ENCODE peak calls at places on chromosomes 13 and 19, in six cellular contexts. One of them, this sample, is unnamed.

GRCh38 chr13:18949970-18950369 is 231.7 kb downstream of the TUBA3C start:
- DNase-seq in vagina: no peak
- DNase-seq in neural progenitor cell: no peak
- DNase-seq in cardiac fibroblast: no peak
- DNase-seq in heart left ventricle: peak; percentile 4
- DNase-seq in lower lobe of right lung: no peak
- DNase-seq in this sample: no peak

GRCh38 chr13:45296259-45296658 is 44.7 kb downstream of the TPT1 start:
- DNase-seq in vagina: no peak
- DNase-seq in neural progenitor cell: no peak
- DNase-seq in cardiac fibroblast: peak; percentile 46
- DNase-seq in heart left ventricle: no peak
- DNase-seq in lower lobe of right lung: no peak
- DNase-seq in this sample: no peak

GRCh38 chr19:34184880-34185491 is 12.7 kb downstream of the LSM14A start:
- DNase-seq in vagina: no peak
- DNase-seq in neural progenitor cell: no peak
- DNase-seq in cardiac fibroblast: peak; percentile 28
- DNase-seq in heart left ventricle: no peak
- DNase-seq in lower lobe of right lung: no peak
- DNase-seq in this sample: peak; percentile 32

GRCh38 chr19:2759965-2760364 is 20.1 kb upstream of the SLC39A3 start:
- DNase-seq in vagina: no peak
- DNase-seq in neural progenitor cell: no peak
- DNase-seq in cardiac fibroblast: no peak
- DNase-seq in heart left ventricle: no peak
- DNase-seq in lower lobe of right lung: no peak
- DNase-seq in this sample: no peak

GRCh38 chr13:39935155-39935554 is 279.7 kb downstream of the COG6 start:
- DNase-seq in vagina: no peak
- DNase-seq in neural progenitor cell: no peak
- DNase-seq in cardiac fibroblast: no peak
- DNase-seq in heart left ventricle: no peak
- DNase-seq in lower lobe of right lung: no peak
- DNase-seq in this sample: no peak

GRCh38 chr19:19642506-19643157 is 825 bp downstream of the GMIP start:
- DNase-seq in vagina: no peak
- DNase-seq in neural progenitor cell: peak; percentile 26
- DNase-seq in cardiac fibroblast: peak; percentile 9
- DNase-seq in heart left ventricle: no peak
- DNase-seq in lower lobe of right lung: no peak
- DNase-seq in this sample: no peak

GRCh38 chr13:113452942-113453901 is at the start of gene ADPRHL1:
- DNase-seq in vagina: no peak
- DNase-seq in neural progenitor cell: no peak
- DNase-seq in cardiac fibroblast: no peak
- DNase-seq in heart left ventricle: peak; percentile 73
- DNase-seq in lower lobe of right lung: no peak
- DNase-seq in this sample: no peak

GRCh38 chr19:17948474-17948966 is 15.7 kb downstream of the CCDC124 start:
- DNase-seq in vagina: no peak
- DNase-seq in neural progenitor cell: no peak
- DNase-seq in cardiac fibroblast: no peak
- DNase-seq in heart left ventricle: no peak
- DNase-seq in lower lobe of right lung: no peak
- DNase-seq in this sample: no peak

GRCh38 chr13:90070362-90070761 is 1277.1 kb upstream of the MIR17HG start:
- DNase-seq in vagina: no peak
- DNase-seq in neural progenitor cell: no peak
- DNase-seq in cardiac fibroblast: no peak
- DNase-seq in heart left ventricle: no peak
- DNase-seq in lower lobe of right lung: no peak
- DNase-seq in this sample: no peak

GRCh38 chr13:29679357-29680050 is 84.0 kb upstream of the SLC7A1 start:
- DNase-seq in vagina: no peak
- DNase-seq in neural progenitor cell: no peak
- DNase-seq in cardiac fibroblast: no peak
- DNase-seq in heart left ventricle: peak; percentile 57
- DNase-seq in lower lobe of right lung: no peak
- DNase-seq in this sample: no peak

GRCh38 chr19:14550201-14550754 is 20.9 kb downstream of the TECR start:
- DNase-seq in vagina: no peak
- DNase-seq in neural progenitor cell: no peak
- DNase-seq in cardiac fibroblast: no peak
- DNase-seq in heart left ventricle: no peak
- DNase-seq in lower lobe of right lung: no peak
- DNase-seq in this sample: peak; percentile 11

GRCh38 chr13:97616385-97616784 is 182.4 kb downstream of the RAP2A start:
- DNase-seq in vagina: no peak
- DNase-seq in neural progenitor cell: no peak
- DNase-seq in cardiac fibroblast: no peak
- DNase-seq in heart left ventricle: no peak
- DNase-seq in lower lobe of right lung: no peak
- DNase-seq in this sample: no peak

GRCh38 chr13:114072421-114072820 is 60.0 kb downstream of the RASA3 start:
- DNase-seq in vagina: no peak
- DNase-seq in neural progenitor cell: no peak
- DNase-seq in cardiac fibroblast: no peak
- DNase-seq in heart left ventricle: no peak
- DNase-seq in lower lobe of right lung: no peak
- DNase-seq in this sample: no peak

GRCh38 chr13:78601124-78601885 is 2.0 kb downstream of the POU4F1 start:
- DNase-seq in vagina: no peak
- DNase-seq in neural progenitor cell: peak; percentile 71
- DNase-seq in cardiac fibroblast: no peak
- DNase-seq in heart left ventricle: no peak
- DNase-seq in lower lobe of right lung: no peak
- DNase-seq in this sample: peak; percentile 37

GRCh38 chr13:40129467-40129866 is 474.0 kb downstream of the COG6 start:
- DNase-seq in vagina: no peak
- DNase-seq in neural progenitor cell: no peak
- DNase-seq in cardiac fibroblast: no peak
- DNase-seq in heart left ventricle: no peak
- DNase-seq in lower lobe of right lung: no peak
- DNase-seq in this sample: no peak

GRCh38 chr19:56966225-56966696 is 125.7 kb upstream of the PEG3 start:
- DNase-seq in vagina: no peak
- DNase-seq in neural progenitor cell: no peak
- DNase-seq in cardiac fibroblast: no peak
- DNase-seq in heart left ventricle: no peak
- DNase-seq in lower lobe of right lung: no peak
- DNase-seq in this sample: no peak

GRCh38 chr13:89554801-89555200 is 1792.7 kb upstream of the MIR17HG start:
- DNase-seq in vagina: no peak
- DNase-seq in neural progenitor cell: no peak
- DNase-seq in cardiac fibroblast: no peak
- DNase-seq in heart left ventricle: no peak
- DNase-seq in lower lobe of right lung: no peak
- DNase-seq in this sample: no peak

DNA sequence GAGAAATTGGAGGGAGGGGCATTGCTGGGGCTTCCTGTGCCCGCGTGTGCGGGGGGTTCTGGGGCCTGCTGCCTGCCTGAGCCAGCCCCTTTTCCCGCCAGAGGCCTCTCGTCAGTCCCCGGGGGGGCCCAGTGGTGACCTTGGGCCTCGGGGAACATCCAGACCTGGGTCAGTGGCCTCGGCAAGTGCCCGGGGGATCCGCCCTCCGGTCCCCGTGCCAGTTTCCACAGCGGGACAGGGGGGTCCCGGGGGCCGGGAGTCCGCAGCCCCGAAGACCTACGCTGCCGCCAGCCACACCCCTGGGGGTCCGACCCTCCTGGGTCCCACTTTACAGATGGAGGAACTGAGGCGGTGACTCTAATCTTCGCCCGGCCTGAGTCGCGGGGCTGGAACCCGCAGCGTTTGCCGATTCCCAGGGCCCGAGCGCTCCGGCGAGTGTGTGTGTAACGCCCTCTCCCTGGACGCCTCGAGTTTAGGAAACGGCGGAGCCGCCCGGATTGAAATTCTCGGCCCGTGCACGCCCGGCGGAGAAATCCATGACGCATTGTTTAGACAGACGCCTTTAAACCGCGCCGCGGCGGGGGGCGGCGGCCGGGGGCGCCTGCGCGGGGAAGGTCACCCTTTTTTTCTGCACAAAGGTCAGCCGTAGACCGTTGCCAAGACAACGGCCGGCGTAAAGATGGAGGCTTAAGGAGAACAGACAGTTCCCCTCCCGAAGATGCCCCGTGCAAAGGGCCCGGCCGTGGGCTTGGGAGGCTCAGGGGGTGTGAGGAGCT is 39.3 kb downstream of the EFNA2 start:
- DNase-seq in vagina: no peak
- DNase-seq in neural progenitor cell: no peak
- DNase-seq in cardiac fibroblast: peak; percentile 79
- DNase-seq in heart left ventricle: no peak
- DNase-seq in lower lobe of right lung: peak; percentile 56
- DNase-seq in this sample: peak; percentile 84
- H3K4me3 ChIP-seq in vagina: peak overlapping the region; percentile 40
- H3K4me3 ChIP-seq in neural progenitor cell: no peak overlapping the region
- H3K4me3 ChIP-seq in cardiac fibroblast: peak overlapping the region; percentile 34
- H3K4me3 ChIP-seq in heart left ventricle: no peak overlapping the region
- H3K4me3 ChIP-seq in lower lobe of right lung: peak overlapping the region; percentile 39
- H3K4me3 ChIP-seq in this sample: peak overlapping the region; percentile 19

DNA sequence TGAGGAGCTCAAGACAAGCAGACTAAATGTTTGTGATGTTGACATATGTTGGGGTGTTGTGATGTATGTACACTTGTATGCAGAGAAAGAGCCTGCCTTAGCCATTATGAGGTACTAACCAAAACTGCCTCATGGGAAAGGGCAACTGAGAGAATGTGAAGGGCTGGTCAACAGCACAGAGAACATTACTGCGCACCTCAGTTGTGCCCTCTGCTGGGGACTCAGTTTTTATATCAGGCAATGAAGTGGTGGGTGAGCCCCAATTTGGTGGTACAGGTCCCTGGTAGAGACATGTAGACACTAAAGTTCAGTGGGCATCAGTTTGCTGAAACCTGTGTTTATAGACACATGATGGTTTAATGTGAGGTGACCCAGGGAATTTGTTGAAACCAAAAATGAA is 286.9 kb downstream of the DCT start:
- DNase-seq in vagina: no peak
- DNase-seq in neural progenitor cell: peak; percentile 67
- DNase-seq in cardiac fibroblast: peak; percentile 47
- DNase-seq in heart left ventricle: no peak
- DNase-seq in lower lobe of right lung: no peak
- DNase-seq in this sample: peak; percentile 30
- TF ChIP-seq CTCF in vagina: no peak
- TF ChIP-seq CTCF in neural progenitor cell: peak; percentile 76
- TF ChIP-seq CTCF in cardiac fibroblast: peak; percentile 47
- TF ChIP-seq CTCF in heart left ventricle: no peak
- TF ChIP-seq CTCF in lower lobe of right lung: peak; percentile 42
- TF ChIP-seq CTCF in this sample: peak; percentile 47

GRCh38 chr19:13207237-13208130 is 57.3 kb downstream of the IER2 start:
- DNase-seq in vagina: no peak
- DNase-seq in neural progenitor cell: peak; percentile 45
- DNase-seq in cardiac fibroblast: peak; percentile 11
- DNase-seq in heart left ventricle: peak; percentile 76
- DNase-seq in lower lobe of right lung: peak; percentile 55
- DNase-seq in this sample: peak; percentile 35
- H3K4me3 ChIP-seq in vagina: peak overlapping the region; percentile 60
- H3K4me3 ChIP-seq in neural progenitor cell: no peak overlapping the region
- H3K4me3 ChIP-seq in cardiac fibroblast: peak overlapping the region; percentile 30
- H3K4me3 ChIP-seq in heart left ventricle: no peak overlapping the region
- H3K4me3 ChIP-seq in lower lobe of right lung: peak overlapping the region; percentile 56
- H3K4me3 ChIP-seq in this sample: no peak overlapping the region

GRCh38 chr19:38073806-38074685 is 150.0 kb downstream of the DPF1 start:
- DNase-seq in vagina: no peak
- DNase-seq in neural progenitor cell: peak; percentile 90
- DNase-seq in cardiac fibroblast: no peak
- DNase-seq in heart left ventricle: no peak
- DNase-seq in lower lobe of right lung: no peak
- DNase-seq in this sample: peak; percentile 41
- TF ChIP-seq CTCF in vagina: no peak
- TF ChIP-seq CTCF in neural progenitor cell: peak; percentile 67
- TF ChIP-seq CTCF in cardiac fibroblast: no peak
- TF ChIP-seq CTCF in heart left ventricle: no peak
- TF ChIP-seq CTCF in lower lobe of right lung: no peak
- TF ChIP-seq CTCF in this sample: peak; percentile 8

DNA sequence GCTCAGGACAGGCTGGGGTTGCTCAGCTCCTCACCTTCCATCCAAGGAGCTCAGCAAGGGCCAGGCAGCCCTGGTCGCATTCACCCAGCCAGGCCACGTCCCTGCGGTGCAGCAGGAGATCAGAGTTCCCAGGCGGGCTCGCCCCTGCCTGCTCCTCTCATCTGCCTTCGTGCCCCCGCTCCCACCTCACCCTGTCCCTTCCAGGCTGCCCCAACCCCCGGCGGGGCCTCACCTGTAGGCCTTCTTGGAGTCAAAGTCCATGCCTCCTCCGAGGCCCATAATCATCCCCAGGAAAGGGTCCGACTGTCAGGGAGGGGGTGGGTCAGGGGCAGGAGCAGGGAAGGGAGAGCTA is 1.3 kb upstream of the RINL start:
- DNase-seq in vagina: peak; percentile 85
- DNase-seq in neural progenitor cell: no peak
- DNase-seq in cardiac fibroblast: no peak
- DNase-seq in heart left ventricle: peak; percentile 51
- DNase-seq in lower lobe of right lung: no peak
- DNase-seq in this sample: no peak
- H3K4me3 ChIP-seq in vagina: no peak overlapping the region
- H3K4me3 ChIP-seq in neural progenitor cell: no peak overlapping the region
- H3K4me3 ChIP-seq in cardiac fibroblast: no peak overlapping the region
- H3K4me3 ChIP-seq in heart left ventricle: no peak overlapping the region
- H3K4me3 ChIP-seq in lower lobe of right lung: no peak overlapping the region
- H3K4me3 ChIP-seq in this sample: no peak overlapping the region

DNA sequence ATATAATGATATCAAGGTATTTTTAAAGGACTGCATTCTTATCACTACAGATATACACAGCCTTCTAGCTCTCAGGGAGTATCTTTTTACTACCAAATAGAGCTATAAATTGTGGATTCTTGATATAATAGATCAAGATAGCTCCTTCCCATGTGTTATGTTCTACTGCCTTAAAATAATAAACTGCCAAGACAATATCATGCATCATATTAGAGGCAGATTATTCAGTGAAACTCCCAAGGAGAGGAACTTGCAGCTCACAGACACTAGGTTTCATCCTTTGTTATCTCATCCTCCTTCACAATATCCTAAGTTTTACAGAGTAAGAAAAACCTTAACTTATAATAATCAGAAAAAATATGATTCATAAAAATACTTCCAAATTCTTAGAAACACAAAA is 802.8 kb downstream of the DIAPH3 start:
- DNase-seq in vagina: no peak
- DNase-seq in neural progenitor cell: no peak
- DNase-seq in cardiac fibroblast: no peak
- DNase-seq in heart left ventricle: no peak
- DNase-seq in lower lobe of right lung: no peak
- DNase-seq in this sample: no peak
- TF ChIP-seq CTCF in vagina: no peak
- TF ChIP-seq CTCF in neural progenitor cell: no peak
- TF ChIP-seq CTCF in cardiac fibroblast: no peak
- TF ChIP-seq CTCF in heart left ventricle: no peak
- TF ChIP-seq CTCF in lower lobe of right lung: no peak
- TF ChIP-seq CTCF in this sample: no peak

This sample was measured in cardiac muscle cell.